ENCODE peak calls at places on chromosomes 4 and X, in seven cellular contexts. A, C, S, F, O, R and G are unnamed samples. For H3K4me1, the result is how much of the 10 kb centered on the place peaks cover.

GRCh38 chrX:71586929-71587328 is 8.7 kb downstream of the GCNA start:
- DNase-seq in A (no peak), C (no peak), S (no peak), F (no peak), O (no peak), R (no peak), G (no peak)

GRCh38 chr4:5788144-5788543 is 77.1 kb downstream of the EVC start:
- DNase-seq in A (peak), C (peak), S (no peak), F (no peak), O (peak), R (no peak), G (peak)

GRCh38 chr4:80295841-80296240 is 29.4 kb downstream of the FGF5 start:
- DNase-seq in A (no peak), C (no peak), S (no peak), F (no peak), O (no peak), R (no peak), G (no peak)

GRCh38 chr4:88528861-88529260 is 5.3 kb upstream of the PYURF start:
- DNase-seq in A (no peak), C (no peak), S (no peak), F (no peak), O (no peak), R (no peak), G (no peak)

GRCh38 chr4:72629540-72629939 is 60.5 kb upstream of the ADAMTS3 start:
- DNase-seq in A (no peak), C (no peak), S (no peak), F (no peak), O (no peak), R (no peak), G (no peak)

GRCh38 chrX:78024349-78025108 is 55.1 kb upstream of the PGAM4 start:
- DNase-seq in A (no peak), C (no peak), S (peak), F (no peak), O (no peak), R (peak), G (no peak)

GRCh38 chrX:120761810-120762209 is 113.9 kb downstream of the CT47B1 start:
- DNase-seq in A (no peak), C (no peak), S (no peak), F (no peak), O (no peak), R (no peak), G (no peak)

GRCh38 chr4:118076958-118077766 is 42.9 kb downstream of the NDST3 start:
- DNase-seq in A (no peak), C (no peak), S (no peak), F (no peak), O (no peak), R (peak), G (no peak)

GRCh38 chr4:38160487-38161207 is 200.4 kb downstream of the PTTG2 start:
- DNase-seq in A (no peak), C (peak), S (no peak), F (no peak), O (no peak), R (peak), G (peak)

GRCh38 chr4:87375719-87376291 is 15.2 kb downstream of the HSD17B11 start:
- DNase-seq in A (no peak), C (no peak), S (no peak), F (no peak), O (no peak), R (peak), G (peak)

DNA sequence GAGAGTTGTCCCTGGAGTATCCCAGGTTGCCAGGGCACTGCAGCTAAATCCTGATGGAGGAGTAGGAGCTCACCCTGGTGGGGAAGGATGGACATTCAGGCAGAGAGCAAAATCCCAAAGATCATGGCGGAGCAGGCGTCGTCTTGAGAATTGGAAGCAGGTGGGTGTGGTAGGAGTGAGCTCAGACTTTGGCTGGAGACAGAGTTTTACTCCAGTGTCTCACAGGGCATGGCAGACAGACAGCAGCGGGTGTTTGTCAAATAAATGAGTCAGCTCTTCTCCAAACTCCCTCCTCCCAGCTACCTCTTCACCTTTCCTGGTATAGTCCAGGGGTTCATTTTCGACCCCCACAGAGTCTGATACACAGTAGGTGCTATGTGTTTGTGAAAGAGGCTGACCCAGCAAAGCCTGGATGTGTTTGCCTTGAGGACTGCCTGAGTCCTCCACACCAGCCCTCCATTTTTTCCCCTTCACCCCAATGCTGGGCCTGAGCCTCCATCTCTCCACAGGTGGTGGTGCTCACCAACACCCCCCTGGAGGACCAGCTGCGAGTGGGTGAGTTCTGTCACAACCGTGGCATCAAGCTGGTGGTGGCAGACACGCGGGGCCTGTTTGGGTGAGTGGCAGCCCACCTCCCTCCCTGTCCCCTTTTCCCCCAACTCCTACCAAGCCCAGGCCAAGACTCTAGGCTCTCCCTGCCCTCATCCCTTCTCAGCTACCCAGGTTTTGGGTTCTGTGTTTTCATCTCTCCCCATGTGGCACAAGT is 6.9 kb downstream of the UBA1 start:
- DNase-seq in A (no peak), C (peak), S (no peak), F (no peak), O (no peak), R (no peak), G (no peak)
- TF ChIP-seq CTCF in A (no peak), C (no peak), S (no peak), F (no peak), O (no peak), R (peak), G (no peak)

GRCh38 chrX:150573702-150574101 is 5.3 kb downstream of the MTM1 start:
- DNase-seq in A (no peak), C (no peak), S (no peak), F (peak), O (no peak), R (no peak), G (no peak)

GRCh38 chrX:150577174-150577573 is 8.8 kb downstream of the MTM1 start:
- DNase-seq in A (no peak), C (no peak), S (no peak), F (no peak), O (no peak), R (no peak), G (no peak)

GRCh38 chrX:150575415-150575814 is 7.0 kb downstream of the MTM1 start:
- DNase-seq in A (no peak), C (no peak), S (no peak), F (no peak), O (no peak), R (no peak), G (no peak)

GRCh38 chrX:150572206-150572605 is 3.8 kb downstream of the MTM1 start:
- DNase-seq in A (no peak), C (no peak), S (no peak), F (no peak), O (no peak), R (no peak), G (no peak)

DNA sequence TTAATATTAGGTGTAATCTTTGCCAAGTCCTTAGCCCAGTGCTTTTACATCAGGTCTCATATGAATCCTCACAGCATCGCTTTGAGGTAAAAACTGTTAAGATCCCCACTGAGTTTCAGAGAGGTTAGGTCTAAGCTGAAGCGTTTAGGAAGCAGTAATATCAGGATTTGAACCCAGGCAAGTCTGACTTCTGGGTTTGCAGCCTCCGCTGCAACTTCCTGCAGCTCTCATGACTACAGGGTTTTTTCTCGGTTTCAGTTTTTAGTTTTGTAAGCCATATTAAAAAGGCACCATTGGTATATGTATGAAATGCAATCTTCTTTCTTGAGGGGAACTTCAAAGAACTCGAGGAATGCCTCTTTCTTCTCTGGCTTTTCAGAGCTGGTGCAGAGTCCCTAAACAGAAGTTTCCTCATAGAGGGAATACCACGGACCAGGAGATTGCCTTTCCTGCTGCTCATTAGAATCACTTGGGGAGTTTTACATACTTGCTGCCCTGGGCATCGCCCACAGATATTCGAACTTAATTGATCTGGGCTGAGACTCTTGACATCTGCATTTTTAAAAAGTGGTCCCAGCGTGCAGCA is 6.5 kb downstream of the MTM1 start:
- DNase-seq in A (no peak), C (no peak), S (no peak), F (no peak), O (no peak), R (no peak), G (no peak)
- H3K27ac ChIP-seq in A (no peak), C (no peak), S (peak), F (peak), O (no peak), R (no peak), G (no peak)

GRCh38 chr4:163598028-163598427 is 103.5 kb downstream of the TMA16 start:
- DNase-seq in A (no peak), C (no peak), S (no peak), F (no peak), O (no peak), R (no peak), G (no peak)
- H3K4me1 ChIP-seq in A (under half), C (under half), S (under half), F (under half), O (under half), R (under half), G (under half)

GRCh38 chr4:52983563-52984303 is 121.6 kb downstream of the RASL11B start:
- DNase-seq in A (no peak), C (no peak), S (no peak), F (no peak), O (no peak), R (peak), G (no peak)
- TF ChIP-seq CTCF in A (peak), C (peak), S (peak), F (peak), O (peak), R (peak), G (peak)